ENCODE peak calls at places on chromosomes 11 and 22, in ten cellular contexts. D is bronchial epithelial cell, E is heart right ventricle, S is GM10248, N is WTC11, M is tibial artery, K is glutamatergic neuron, R is progenitor cell of endocrine pancreas, F is PC-3, C is AG09319. A is an unnamed sample.

GRCh38 chr22:35548762-35549106 is 8.1 kb downstream of the RASD2 start:
- DNase-seq in D (no peak), E (no peak), S (no peak), N (no peak), M (no peak), K (no peak), R (no peak), F (no peak), C (no peak), A (no peak)

GRCh38 chr11:66579017-66579606 is 10.7 kb upstream of the CTSF start:
- DNase-seq in D (peak), E (peak), S (peak), N (peak), M (peak), K (peak), R (peak), F (peak), C (peak), A (peak)

GRCh38 chr11:108959874-108960273 is 295.0 kb downstream of the DDX10 start:
- DNase-seq in D (no peak), E (no peak), S (no peak), N (no peak), M (no peak), K (no peak), R (no peak), F (no peak), C (no peak), A (no peak)

GRCh38 chr11:91257593-91258170 is 966.9 kb upstream of the FAT3 start:
- DNase-seq in D (no peak), E (no peak), S (no peak), N (no peak), M (no peak), K (no peak), R (no peak), F (no peak), C (no peak), A (no peak)

GRCh38 chr11:71265559-71266092 is 13.2 kb upstream of the SHANK2 start:
- DNase-seq in D (no peak), E (no peak), S (no peak), N (no peak), M (no peak), K (no peak), R (no peak), F (no peak), C (no peak), A (no peak)

GRCh38 chr11:37657645-37658044 is 1059.6 kb upstream of the RAG2 start:
- DNase-seq in D (peak), E (no peak), S (no peak), N (no peak), M (no peak), K (no peak), R (no peak), F (peak), C (no peak), A (no peak)

GRCh38 chr11:134755535-134755934 is 343.5 kb upstream of the B3GAT1 start:
- DNase-seq in D (no peak), E (no peak), S (peak), N (no peak), M (no peak), K (no peak), R (no peak), F (no peak), C (no peak), A (no peak)

GRCh38 chr11:76783294-76783900 is at the start of gene TSKU:
- DNase-seq in D (no peak), E (no peak), S (no peak), N (peak), M (no peak), K (peak), R (no peak), F (peak), C (no peak), A (peak)

GRCh38 chr11:77074205-77074604 is 7.4 kb downstream of the CAPN5 start:
- DNase-seq in D (no peak), E (no peak), S (no peak), N (no peak), M (no peak), K (no peak), R (no peak), F (no peak), C (no peak), A (no peak)

GRCh38 chr11:117958949-117959348 is 27.2 kb upstream of the IL10RA start:
- DNase-seq in D (no peak), E (no peak), S (no peak), N (no peak), M (no peak), K (no peak), R (no peak), F (no peak), C (no peak), A (no peak)

GRCh38 chr22:25353516-25354445 is 134.3 kb downstream of the CRYBB2 start:
- DNase-seq in D (no peak), E (no peak), S (no peak), N (no peak), M (no peak), K (peak), R (no peak), F (no peak), C (no peak), A (no peak)

GRCh38 chr11:1299621-1300020 is 9.8 kb downstream of the TOLLIP start:
- DNase-seq in D (no peak), E (peak), S (no peak), N (no peak), M (peak), K (peak), R (peak), F (no peak), C (no peak), A (no peak)

GRCh38 chr11:93849751-93850584 is 450 bp downstream of the VSTM5 start:
- DNase-seq in D (no peak), E (peak), S (no peak), N (peak), M (no peak), K (peak), R (no peak), F (peak), C (no peak), A (no peak)

GRCh38 chr22:25847451-25847850 is 105.5 kb downstream of the MYO18B start:
- DNase-seq in D (no peak), E (no peak), S (no peak), N (no peak), M (no peak), K (no peak), R (no peak), F (no peak), C (no peak), A (no peak)

GRCh38 chr11:88849368-88849767 is 216.4 kb downstream of the GRM5 start:
- DNase-seq in D (peak), E (no peak), S (no peak), N (no peak), M (no peak), K (no peak), R (no peak), F (peak), C (no peak), A (no peak)

GRCh38 chr11:95262994-95263764 is 32.2 kb upstream of the SESN3 start:
- DNase-seq in D (no peak), E (no peak), S (no peak), N (no peak), M (no peak), K (no peak), R (no peak), F (no peak), C (no peak), A (no peak)

GRCh38 chr11:11155962-11156815 is 196.9 kb downstream of the CSNK2A3 start:
- DNase-seq in D (no peak), E (peak), S (peak), N (peak), M (no peak), K (peak), R (peak), F (peak), C (no peak), A (peak)

GRCh38 chr11:122709042-122709760 is 53.7 kb downstream of the UBASH3B start:
- DNase-seq in D (peak), E (no peak), S (no peak), N (no peak), M (no peak), K (no peak), R (no peak), F (peak), C (no peak), A (no peak)

GRCh38 chr11:57544566-57544965 is 7.2 kb downstream of the SMTNL1 start:
- DNase-seq in D (no peak), E (no peak), S (no peak), N (no peak), M (no peak), K (no peak), R (no peak), F (no peak), C (no peak), A (no peak)

GRCh38 chr11:813440-814096 is 3.8 kb downstream of the RPLP2 start:
- DNase-seq in D (no peak), E (no peak), S (no peak), N (no peak), M (no peak), K (peak), R (no peak), F (no peak), C (no peak), A (no peak)

GRCh38 chr11:62492586-62492985 is 54.0 kb downstream of the AHNAK start:
- DNase-seq in D (no peak), E (no peak), S (no peak), N (no peak), M (no peak), K (no peak), R (no peak), F (no peak), C (no peak), A (no peak)

GRCh38 chr22:39959640-39960447 is at the start of gene TMA7B:
- DNase-seq in D (peak), E (no peak), S (no peak), N (peak), M (no peak), K (no peak), R (no peak), F (peak), C (no peak), A (peak)

GRCh38 chr22:48711031-48711431 is 1116.6 kb downstream of the BRD1 start:
- DNase-seq in D (no peak), E (no peak), S (no peak), N (no peak), M (no peak), K (no peak), R (no peak), F (no peak), C (no peak), A (no peak)

GRCh38 chr11:86919557-86920210 is 35.5 kb downstream of the FZD4 start:
- DNase-seq in D (peak), E (no peak), S (peak), N (peak), M (peak), K (no peak), R (no peak), F (peak), C (no peak), A (peak)

GRCh38 chr11:86287468-86287796 is 14.6 kb upstream of the HIKESHI start:
- DNase-seq in D (no peak), E (no peak), S (no peak), N (no peak), M (no peak), K (no peak), R (no peak), F (no peak), C (no peak), A (no peak)

GRCh38 chr11:118740892-118741291 is 50.1 kb downstream of the DDX6 start:
- DNase-seq in D (no peak), E (no peak), S (no peak), N (no peak), M (no peak), K (no peak), R (no peak), F (no peak), C (no peak), A (no peak)

GRCh38 chr22:47166446-47167016 is 404.1 kb downstream of the TBC1D22A start:
- DNase-seq in D (no peak), E (no peak), S (no peak), N (no peak), M (peak), K (peak), R (no peak), F (no peak), C (no peak), A (no peak)

GRCh38 chr22:17119481-17120202 is 1.5 kb downstream of the TMEM121B start:
- DNase-seq in D (no peak), E (peak), S (no peak), N (peak), M (no peak), K (peak), R (no peak), F (peak), C (no peak), A (peak)
- TF ChIP-seq CTCF in D (peak), E (peak), S (no peak), N (peak), M (no peak), K (peak), R (peak), F (peak), C (no peak), A (peak)

GRCh38 chr11:78429667-78430066 is 12.0 kb upstream of the GAB2 start:
- DNase-seq in D (no peak), E (no peak), S (no peak), N (no peak), M (no peak), K (no peak), R (no peak), F (no peak), C (no peak), A (no peak)

GRCh38 chr11:78428773-78429172 is 11.2 kb upstream of the GAB2 start:
- DNase-seq in D (no peak), E (no peak), S (no peak), N (no peak), M (no peak), K (no peak), R (no peak), F (no peak), C (no peak), A (no peak)

GRCh38 chr11:78432956-78433355 is 15.3 kb upstream of the GAB2 start:
- DNase-seq in D (no peak), E (no peak), S (no peak), N (no peak), M (no peak), K (no peak), R (no peak), F (no peak), C (no peak), A (no peak)

GRCh38 chr11:78429209-78429608 is 11.6 kb upstream of the GAB2 start:
- DNase-seq in D (no peak), E (no peak), S (no peak), N (no peak), M (no peak), K (no peak), R (no peak), F (no peak), C (no peak), A (no peak)

GRCh38 chr11:78432058-78432515 is 14.5 kb upstream of the GAB2 start:
- DNase-seq in D (no peak), E (no peak), S (no peak), N (peak), M (no peak), K (peak), R (no peak), F (peak), C (no peak), A (peak)
- TF ChIP-seq CTCF in D (peak), E (peak), S (peak), N (no peak), M (peak), K (peak), R (peak), F (peak), C (peak), A (peak)

DNA sequence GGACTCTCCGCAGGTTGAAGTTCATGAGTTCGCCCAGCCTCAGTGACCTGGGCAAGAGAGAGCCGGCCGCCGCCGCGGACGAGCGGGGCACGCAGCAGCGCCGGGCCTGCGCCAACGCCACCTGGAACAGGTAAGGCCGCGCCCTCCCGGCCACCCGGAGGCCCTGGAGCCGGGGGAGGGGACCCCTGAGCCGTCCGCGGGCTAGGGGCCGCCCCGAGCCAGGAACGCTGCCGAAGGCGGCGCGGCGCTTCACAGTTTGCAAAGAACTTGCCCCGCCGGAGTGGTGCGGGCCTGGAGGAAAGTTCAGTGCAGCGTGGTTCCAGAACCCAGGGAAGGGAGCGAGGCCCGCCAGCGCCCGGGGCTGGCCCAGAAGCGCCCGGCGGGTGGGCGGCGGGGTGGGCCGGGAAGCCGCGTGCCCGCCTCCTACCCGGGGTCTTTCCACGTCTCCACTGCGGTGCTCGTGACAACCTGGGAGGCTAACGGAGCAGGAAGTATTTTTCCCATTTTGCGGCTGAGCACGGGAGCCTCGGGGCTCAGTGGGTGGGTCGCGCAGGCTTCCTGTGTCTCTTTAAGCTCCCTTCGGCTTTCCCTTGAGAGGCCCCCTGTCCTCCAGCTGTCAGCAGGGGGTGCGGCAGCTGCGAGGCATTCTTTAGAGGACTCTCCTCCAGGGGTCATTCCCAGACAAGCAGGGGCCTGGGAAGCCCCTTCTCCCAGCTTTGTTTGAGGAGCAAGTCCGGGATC is 645 bp downstream of the PRR5 start:
- DNase-seq in D (no peak), E (no peak), S (no peak), N (peak), M (no peak), K (peak), R (peak), F (peak), C (no peak), A (peak)
- TF ChIP-seq CTCF in D (no peak), E (no peak), S (no peak), N (no peak), M (no peak), K (no peak), R (no peak), F (no peak), C (no peak), A (no peak)

GRCh38 chr11:27717377-27717776 is 17.1 kb upstream of the BDNF start:
- DNase-seq in D (no peak), E (no peak), S (no peak), N (no peak), M (no peak), K (no peak), R (no peak), F (peak), C (no peak), A (no peak)
- TF ChIP-seq CTCF in D (no peak), E (peak), S (no peak), N (no peak), M (no peak), K (peak), R (peak), F (peak), C (peak), A (no peak)

GRCh38 chr11:16158426-16158994 is 197.8 kb downstream of the SOX6 start:
- DNase-seq in D (no peak), E (no peak), S (no peak), N (no peak), M (no peak), K (no peak), R (no peak), F (no peak), C (no peak), A (no peak)
- TF ChIP-seq CTCF in D (no peak), E (no peak), S (no peak), N (no peak), M (no peak), K (no peak), R (no peak), F (no peak), C (no peak), A (no peak)